ENCODE peak calls at places on chromosomes 2 and 18, in ten cellular contexts. One of them, this sample, is unnamed.

GRCh38 chr2:65198737-65199136 is 28.9 kb upstream of the ACTR2 start:
- DNase-seq in RWPE1: no peak
- DNase-seq in effector memory CD4-positive, alpha-beta T cell: no peak
- DNase-seq in AG08396: peak; percentile 38
- DNase-seq in stimulated activated CD4-positive, alpha-beta T cell treated with anti-CD3 and anti-CD28 coated beads, TNF-alpha, amount 100 ng/mL, for 24 hours: no peak
- DNase-seq in NCI-H460: no peak
- DNase-seq in GM04503: no peak
- DNase-seq in amygdala: peak; percentile 2
- DNase-seq in DMS 273 treated with DMSO at 0.1 percent for 48 hours: no peak
- DNase-seq in BJ: no peak
- DNase-seq in this sample: no peak

GRCh38 chr2:194166818-194167217 is 1490.2 kb upstream of the SLC39A10 start:
- DNase-seq in DMS 273 treated with DMSO at 0.1 percent for 48 hours: peak; percentile 42
- DNase-seq in RWPE1: no peak
- DNase-seq in stimulated activated CD4-positive, alpha-beta T cell treated with anti-CD3 and anti-CD28 coated beads, TNF-alpha, amount 100 ng/mL, for 24 hours: no peak
- DNase-seq in GM04503: no peak
- DNase-seq in AG08396: no peak
- DNase-seq in amygdala: no peak
- DNase-seq in effector memory CD4-positive, alpha-beta T cell: no peak
- DNase-seq in NCI-H460: peak; percentile 36
- DNase-seq in BJ: no peak
- DNase-seq in this sample: peak; percentile 32

GRCh38 chr18:54359233-54359632 is 1.5 kb downstream of the C18orf54 start:
- DNase-seq in AG08396: no peak
- DNase-seq in BJ: no peak
- DNase-seq in effector memory CD4-positive, alpha-beta T cell: no peak
- DNase-seq in RWPE1: no peak
- DNase-seq in stimulated activated CD4-positive, alpha-beta T cell treated with anti-CD3 and anti-CD28 coated beads, TNF-alpha, amount 100 ng/mL, for 24 hours: no peak
- DNase-seq in GM04503: no peak
- DNase-seq in amygdala: no peak
- DNase-seq in DMS 273 treated with DMSO at 0.1 percent for 48 hours: no peak
- DNase-seq in NCI-H460: no peak
- DNase-seq in this sample: no peak

GRCh38 chr2:222903234-222904220 is 42.7 kb downstream of the ACSL3 start:
- DNase-seq in AG08396: no peak
- DNase-seq in BJ: no peak
- DNase-seq in effector memory CD4-positive, alpha-beta T cell: no peak
- DNase-seq in stimulated activated CD4-positive, alpha-beta T cell treated with anti-CD3 and anti-CD28 coated beads, TNF-alpha, amount 100 ng/mL, for 24 hours: peak; percentile 4
- DNase-seq in GM04503: no peak
- DNase-seq in DMS 273 treated with DMSO at 0.1 percent for 48 hours: no peak
- DNase-seq in RWPE1: peak; percentile 42
- DNase-seq in amygdala: no peak
- DNase-seq in NCI-H460: peak; percentile 64
- DNase-seq in this sample: peak; percentile 61

GRCh38 chr2:187548658-187549057 is 5.6 kb downstream of the TFPI start:
- DNase-seq in RWPE1: no peak
- DNase-seq in AG08396: no peak
- DNase-seq in stimulated activated CD4-positive, alpha-beta T cell treated with anti-CD3 and anti-CD28 coated beads, TNF-alpha, amount 100 ng/mL, for 24 hours: no peak
- DNase-seq in effector memory CD4-positive, alpha-beta T cell: no peak
- DNase-seq in DMS 273 treated with DMSO at 0.1 percent for 48 hours: no peak
- DNase-seq in BJ: no peak
- DNase-seq in GM04503: no peak
- DNase-seq in NCI-H460: no peak
- DNase-seq in amygdala: no peak
- DNase-seq in this sample: no peak

GRCh38 chr2:215362562-215362904 is 50.7 kb downstream of the ATIC start:
- DNase-seq in stimulated activated CD4-positive, alpha-beta T cell treated with anti-CD3 and anti-CD28 coated beads, TNF-alpha, amount 100 ng/mL, for 24 hours: no peak
- DNase-seq in amygdala: no peak
- DNase-seq in AG08396: no peak
- DNase-seq in BJ: no peak
- DNase-seq in RWPE1: no peak
- DNase-seq in effector memory CD4-positive, alpha-beta T cell: no peak
- DNase-seq in NCI-H460: no peak
- DNase-seq in GM04503: no peak
- DNase-seq in DMS 273 treated with DMSO at 0.1 percent for 48 hours: no peak
- DNase-seq in this sample: no peak

GRCh38 chr2:38697116-38697840 is 31.4 kb downstream of the GALM start:
- DNase-seq in BJ: no peak
- DNase-seq in stimulated activated CD4-positive, alpha-beta T cell treated with anti-CD3 and anti-CD28 coated beads, TNF-alpha, amount 100 ng/mL, for 24 hours: no peak
- DNase-seq in effector memory CD4-positive, alpha-beta T cell: peak; percentile 34
- DNase-seq in DMS 273 treated with DMSO at 0.1 percent for 48 hours: no peak
- DNase-seq in AG08396: no peak
- DNase-seq in NCI-H460: no peak
- DNase-seq in GM04503: no peak
- DNase-seq in RWPE1: no peak
- DNase-seq in amygdala: no peak
- DNase-seq in this sample: no peak

GRCh38 chr2:200616656-200617055 is 30.8 kb downstream of the AOX1 start:
- DNase-seq in amygdala: no peak
- DNase-seq in effector memory CD4-positive, alpha-beta T cell: no peak
- DNase-seq in BJ: no peak
- DNase-seq in AG08396: no peak
- DNase-seq in NCI-H460: no peak
- DNase-seq in DMS 273 treated with DMSO at 0.1 percent for 48 hours: no peak
- DNase-seq in stimulated activated CD4-positive, alpha-beta T cell treated with anti-CD3 and anti-CD28 coated beads, TNF-alpha, amount 100 ng/mL, for 24 hours: no peak
- DNase-seq in RWPE1: no peak
- DNase-seq in GM04503: no peak
- DNase-seq in this sample: no peak

GRCh38 chr2:204021290-204022081 is 84.9 kb downstream of the ICOS start:
- DNase-seq in amygdala: no peak
- DNase-seq in AG08396: no peak
- DNase-seq in BJ: no peak
- DNase-seq in RWPE1: no peak
- DNase-seq in DMS 273 treated with DMSO at 0.1 percent for 48 hours: no peak
- DNase-seq in stimulated activated CD4-positive, alpha-beta T cell treated with anti-CD3 and anti-CD28 coated beads, TNF-alpha, amount 100 ng/mL, for 24 hours: no peak
- DNase-seq in GM04503: no peak
- DNase-seq in NCI-H460: no peak
- DNase-seq in effector memory CD4-positive, alpha-beta T cell: no peak
- DNase-seq in this sample: no peak

GRCh38 chr2:13002948-13003347 is 286.2 kb downstream of the TRIB2 start:
- DNase-seq in stimulated activated CD4-positive, alpha-beta T cell treated with anti-CD3 and anti-CD28 coated beads, TNF-alpha, amount 100 ng/mL, for 24 hours: no peak
- DNase-seq in GM04503: no peak
- DNase-seq in BJ: no peak
- DNase-seq in DMS 273 treated with DMSO at 0.1 percent for 48 hours: no peak
- DNase-seq in effector memory CD4-positive, alpha-beta T cell: no peak
- DNase-seq in NCI-H460: no peak
- DNase-seq in AG08396: no peak
- DNase-seq in amygdala: no peak
- DNase-seq in RWPE1: no peak
- DNase-seq in this sample: no peak

GRCh38 chr2:176385838-176386237 is 116.6 kb downstream of the MTX2 start:
- DNase-seq in DMS 273 treated with DMSO at 0.1 percent for 48 hours: no peak
- DNase-seq in AG08396: no peak
- DNase-seq in GM04503: no peak
- DNase-seq in stimulated activated CD4-positive, alpha-beta T cell treated with anti-CD3 and anti-CD28 coated beads, TNF-alpha, amount 100 ng/mL, for 24 hours: no peak
- DNase-seq in BJ: no peak
- DNase-seq in amygdala: no peak
- DNase-seq in effector memory CD4-positive, alpha-beta T cell: no peak
- DNase-seq in RWPE1: no peak
- DNase-seq in NCI-H460: no peak
- DNase-seq in this sample: no peak

GRCh38 chr18:68796936-68797690 is 767 bp upstream of the CCDC102B start:
- DNase-seq in DMS 273 treated with DMSO at 0.1 percent for 48 hours: no peak
- DNase-seq in NCI-H460: peak; percentile 33
- DNase-seq in stimulated activated CD4-positive, alpha-beta T cell treated with anti-CD3 and anti-CD28 coated beads, TNF-alpha, amount 100 ng/mL, for 24 hours: no peak
- DNase-seq in AG08396: peak; percentile 28
- DNase-seq in amygdala: no peak
- DNase-seq in RWPE1: peak; percentile 3
- DNase-seq in GM04503: peak; percentile 45
- DNase-seq in effector memory CD4-positive, alpha-beta T cell: no peak
- DNase-seq in BJ: peak; percentile 51
- DNase-seq in this sample: no peak

GRCh38 chr18:30730915-30731314 is 311.6 kb downstream of the DSC3 start:
- DNase-seq in stimulated activated CD4-positive, alpha-beta T cell treated with anti-CD3 and anti-CD28 coated beads, TNF-alpha, amount 100 ng/mL, for 24 hours: no peak
- DNase-seq in GM04503: no peak
- DNase-seq in NCI-H460: no peak
- DNase-seq in amygdala: no peak
- DNase-seq in AG08396: no peak
- DNase-seq in RWPE1: no peak
- DNase-seq in effector memory CD4-positive, alpha-beta T cell: no peak
- DNase-seq in DMS 273 treated with DMSO at 0.1 percent for 48 hours: no peak
- DNase-seq in BJ: no peak
- DNase-seq in this sample: no peak

GRCh38 chr18:2911533-2911932 is 64.7 kb downstream of the EMILIN2 start:
- DNase-seq in effector memory CD4-positive, alpha-beta T cell: no peak
- DNase-seq in GM04503: no peak
- DNase-seq in DMS 273 treated with DMSO at 0.1 percent for 48 hours: no peak
- DNase-seq in RWPE1: no peak
- DNase-seq in amygdala: no peak
- DNase-seq in NCI-H460: no peak
- DNase-seq in stimulated activated CD4-positive, alpha-beta T cell treated with anti-CD3 and anti-CD28 coated beads, TNF-alpha, amount 100 ng/mL, for 24 hours: no peak
- DNase-seq in AG08396: no peak
- DNase-seq in BJ: no peak
- DNase-seq in this sample: no peak

GRCh38 chr2:69159988-69160387 is 147.0 kb downstream of the ANTXR1 start:
- DNase-seq in amygdala: no peak
- DNase-seq in GM04503: no peak
- DNase-seq in RWPE1: peak; percentile 85
- DNase-seq in AG08396: no peak
- DNase-seq in NCI-H460: no peak
- DNase-seq in stimulated activated CD4-positive, alpha-beta T cell treated with anti-CD3 and anti-CD28 coated beads, TNF-alpha, amount 100 ng/mL, for 24 hours: no peak
- DNase-seq in effector memory CD4-positive, alpha-beta T cell: no peak
- DNase-seq in BJ: no peak
- DNase-seq in DMS 273 treated with DMSO at 0.1 percent for 48 hours: peak; percentile 10
- DNase-seq in this sample: peak; percentile 70

GRCh38 chr2:52222128-52222527 is 1190.2 kb upstream of the NRXN1 start:
- DNase-seq in DMS 273 treated with DMSO at 0.1 percent for 48 hours: no peak
- DNase-seq in effector memory CD4-positive, alpha-beta T cell: no peak
- DNase-seq in AG08396: no peak
- DNase-seq in amygdala: no peak
- DNase-seq in BJ: no peak
- DNase-seq in stimulated activated CD4-positive, alpha-beta T cell treated with anti-CD3 and anti-CD28 coated beads, TNF-alpha, amount 100 ng/mL, for 24 hours: no peak
- DNase-seq in GM04503: no peak
- DNase-seq in NCI-H460: no peak
- DNase-seq in RWPE1: peak; percentile 1
- DNase-seq in this sample: peak; percentile 15

GRCh38 chr2:195451160-195451559 is 205.9 kb upstream of the SLC39A10 start:
- DNase-seq in NCI-H460: no peak
- DNase-seq in BJ: no peak
- DNase-seq in amygdala: no peak
- DNase-seq in AG08396: peak; percentile 8
- DNase-seq in RWPE1: no peak
- DNase-seq in GM04503: peak; percentile 2
- DNase-seq in DMS 273 treated with DMSO at 0.1 percent for 48 hours: no peak
- DNase-seq in stimulated activated CD4-positive, alpha-beta T cell treated with anti-CD3 and anti-CD28 coated beads, TNF-alpha, amount 100 ng/mL, for 24 hours: no peak
- DNase-seq in effector memory CD4-positive, alpha-beta T cell: no peak
- DNase-seq in this sample: no peak

GRCh38 chr2:8684885-8685696 is 3.2 kb downstream of the ID2 start:
- DNase-seq in BJ: no peak
- DNase-seq in amygdala: peak; percentile 34
- DNase-seq in stimulated activated CD4-positive, alpha-beta T cell treated with anti-CD3 and anti-CD28 coated beads, TNF-alpha, amount 100 ng/mL, for 24 hours: peak; percentile 55
- DNase-seq in AG08396: peak; percentile 55
- DNase-seq in GM04503: no peak
- DNase-seq in RWPE1: no peak
- DNase-seq in effector memory CD4-positive, alpha-beta T cell: peak; percentile 38
- DNase-seq in DMS 273 treated with DMSO at 0.1 percent for 48 hours: peak; percentile 61
- DNase-seq in NCI-H460: peak; percentile 40
- DNase-seq in this sample: no peak

GRCh38 chr2:224613543-224614317 is 28.6 kb upstream of the CUL3 start:
- DNase-seq in GM04503: no peak
- DNase-seq in RWPE1: no peak
- DNase-seq in DMS 273 treated with DMSO at 0.1 percent for 48 hours: no peak
- DNase-seq in AG08396: no peak
- DNase-seq in NCI-H460: no peak
- DNase-seq in BJ: no peak
- DNase-seq in stimulated activated CD4-positive, alpha-beta T cell treated with anti-CD3 and anti-CD28 coated beads, TNF-alpha, amount 100 ng/mL, for 24 hours: no peak
- DNase-seq in effector memory CD4-positive, alpha-beta T cell: no peak
- DNase-seq in amygdala: no peak
- DNase-seq in this sample: no peak

GRCh38 chr2:85797959-85798358 is 44.2 kb downstream of the ATOH8 start:
- DNase-seq in BJ: no peak
- DNase-seq in DMS 273 treated with DMSO at 0.1 percent for 48 hours: no peak
- DNase-seq in AG08396: no peak
- DNase-seq in effector memory CD4-positive, alpha-beta T cell: no peak
- DNase-seq in amygdala: no peak
- DNase-seq in RWPE1: no peak
- DNase-seq in stimulated activated CD4-positive, alpha-beta T cell treated with anti-CD3 and anti-CD28 coated beads, TNF-alpha, amount 100 ng/mL, for 24 hours: no peak
- DNase-seq in GM04503: no peak
- DNase-seq in NCI-H460: peak; percentile 30
- DNase-seq in this sample: peak; percentile 10

GRCh38 chr2:183038341-183039300 is at the start of gene NCKAP1:
- DNase-seq in RWPE1: peak; percentile 79
- DNase-seq in amygdala: peak; percentile 83
- DNase-seq in effector memory CD4-positive, alpha-beta T cell: peak; percentile 78
- DNase-seq in stimulated activated CD4-positive, alpha-beta T cell treated with anti-CD3 and anti-CD28 coated beads, TNF-alpha, amount 100 ng/mL, for 24 hours: peak; percentile 84
- DNase-seq in DMS 273 treated with DMSO at 0.1 percent for 48 hours: peak; percentile 30
- DNase-seq in AG08396: peak; percentile 95
- DNase-seq in GM04503: peak; percentile 27
- DNase-seq in BJ: no peak
- DNase-seq in NCI-H460: peak; percentile 88
- DNase-seq in this sample: peak; percentile 49

GRCh38 chr18:60189840-60190239 is 182.7 kb downstream of the MC4R start:
- DNase-seq in stimulated activated CD4-positive, alpha-beta T cell treated with anti-CD3 and anti-CD28 coated beads, TNF-alpha, amount 100 ng/mL, for 24 hours: no peak
- DNase-seq in DMS 273 treated with DMSO at 0.1 percent for 48 hours: no peak
- DNase-seq in NCI-H460: no peak
- DNase-seq in GM04503: no peak
- DNase-seq in RWPE1: no peak
- DNase-seq in effector memory CD4-positive, alpha-beta T cell: no peak
- DNase-seq in AG08396: no peak
- DNase-seq in amygdala: no peak
- DNase-seq in BJ: no peak
- DNase-seq in this sample: no peak

GRCh38 chr2:186734957-186735734 is 41.3 kb downstream of the FAM171B start:
- DNase-seq in effector memory CD4-positive, alpha-beta T cell: no peak
- DNase-seq in amygdala: no peak
- DNase-seq in stimulated activated CD4-positive, alpha-beta T cell treated with anti-CD3 and anti-CD28 coated beads, TNF-alpha, amount 100 ng/mL, for 24 hours: no peak
- DNase-seq in BJ: no peak
- DNase-seq in GM04503: no peak
- DNase-seq in RWPE1: no peak
- DNase-seq in NCI-H460: no peak
- DNase-seq in AG08396: no peak
- DNase-seq in DMS 273 treated with DMSO at 0.1 percent for 48 hours: no peak
- DNase-seq in this sample: no peak

GRCh38 chr2:37588316-37588777 is 83.1 kb downstream of the CDC42EP3 start:
- DNase-seq in effector memory CD4-positive, alpha-beta T cell: no peak
- DNase-seq in amygdala: no peak
- DNase-seq in RWPE1: no peak
- DNase-seq in DMS 273 treated with DMSO at 0.1 percent for 48 hours: no peak
- DNase-seq in stimulated activated CD4-positive, alpha-beta T cell treated with anti-CD3 and anti-CD28 coated beads, TNF-alpha, amount 100 ng/mL, for 24 hours: no peak
- DNase-seq in NCI-H460: no peak
- DNase-seq in AG08396: no peak
- DNase-seq in BJ: no peak
- DNase-seq in GM04503: no peak
- DNase-seq in this sample: peak; percentile 88

This sample was measured in bronchial epithelial cell.